ENCODE peak calls at places on chromosomes 13 and 19, in nine cellular contexts. One of them, this sample, is unnamed.
A peak's percentile ranks its signal among the peaks of the same experiment; 100 is the strongest.

GRCh38 chr13:70310720-70311119 is 202.5 kb upstream of the KLHL1 start:
- DNase-seq in HAP-1: peak; percentile 39
- DNase-seq in MCF 10A: peak; percentile 62
- DNase-seq in skeletal muscle cell: no peak
- DNase-seq in NCI-H1092: peak; percentile 71
- DNase-seq in lung: no peak
- DNase-seq in stimulated activated CD4-positive, alpha-beta T cell treated with anti-CD3 and anti-CD28 coated beads, Interleukin-4, amount 100 ng/mL, for 48 hours: no peak
- DNase-seq in NCI-H2081: peak; percentile 74
- DNase-seq in hypothalamus: no peak
- DNase-seq in this sample: no peak

GRCh38 chr13:99353836-99354235 is 46.6 kb upstream of the GPR183 start:
- DNase-seq in HAP-1: no peak
- DNase-seq in MCF 10A: no peak
- DNase-seq in skeletal muscle cell: no peak
- DNase-seq in NCI-H1092: no peak
- DNase-seq in lung: no peak
- DNase-seq in stimulated activated CD4-positive, alpha-beta T cell treated with anti-CD3 and anti-CD28 coated beads, Interleukin-4, amount 100 ng/mL, for 48 hours: no peak
- DNase-seq in NCI-H2081: no peak
- DNase-seq in hypothalamus: no peak
- DNase-seq in this sample: no peak

GRCh38 chr13:27088619-27089018 is 83.0 kb downstream of the USP12 start:
- DNase-seq in HAP-1: no peak
- DNase-seq in MCF 10A: no peak
- DNase-seq in skeletal muscle cell: no peak
- DNase-seq in NCI-H1092: no peak
- DNase-seq in lung: no peak
- DNase-seq in stimulated activated CD4-positive, alpha-beta T cell treated with anti-CD3 and anti-CD28 coated beads, Interleukin-4, amount 100 ng/mL, for 48 hours: no peak
- DNase-seq in NCI-H2081: no peak
- DNase-seq in hypothalamus: no peak
- DNase-seq in this sample: no peak

GRCh38 chr13:36981156-36981743 is 17.9 kb downstream of the ALG5 start:
- DNase-seq in HAP-1: peak; percentile 62
- DNase-seq in MCF 10A: peak; percentile 48
- DNase-seq in skeletal muscle cell: no peak
- DNase-seq in NCI-H1092: peak; percentile 3
- DNase-seq in lung: no peak
- DNase-seq in stimulated activated CD4-positive, alpha-beta T cell treated with anti-CD3 and anti-CD28 coated beads, Interleukin-4, amount 100 ng/mL, for 48 hours: no peak
- DNase-seq in NCI-H2081: peak; percentile 43
- DNase-seq in hypothalamus: no peak
- DNase-seq in this sample: no peak

GRCh38 chr13:96880419-96880818 is 113.9 kb downstream of the OXGR1 start:
- DNase-seq in HAP-1: no peak
- DNase-seq in MCF 10A: no peak
- DNase-seq in skeletal muscle cell: no peak
- DNase-seq in NCI-H1092: no peak
- DNase-seq in lung: no peak
- DNase-seq in stimulated activated CD4-positive, alpha-beta T cell treated with anti-CD3 and anti-CD28 coated beads, Interleukin-4, amount 100 ng/mL, for 48 hours: no peak
- DNase-seq in NCI-H2081: no peak
- DNase-seq in hypothalamus: no peak
- DNase-seq in this sample: no peak

GRCh38 chr19:12858041-12858928 is 20.0 kb downstream of the MAST1 start:
- DNase-seq in HAP-1: no peak
- DNase-seq in MCF 10A: no peak
- DNase-seq in skeletal muscle cell: no peak
- DNase-seq in NCI-H1092: no peak
- DNase-seq in lung: no peak
- DNase-seq in stimulated activated CD4-positive, alpha-beta T cell treated with anti-CD3 and anti-CD28 coated beads, Interleukin-4, amount 100 ng/mL, for 48 hours: no peak
- DNase-seq in NCI-H2081: no peak
- DNase-seq in hypothalamus: no peak
- DNase-seq in this sample: no peak

GRCh38 chr19:3295581-3295980 is 70.8 kb upstream of the NFIC start:
- DNase-seq in HAP-1: no peak
- DNase-seq in MCF 10A: no peak
- DNase-seq in skeletal muscle cell: no peak
- DNase-seq in NCI-H1092: no peak
- DNase-seq in lung: no peak
- DNase-seq in stimulated activated CD4-positive, alpha-beta T cell treated with anti-CD3 and anti-CD28 coated beads, Interleukin-4, amount 100 ng/mL, for 48 hours: no peak
- DNase-seq in NCI-H2081: no peak
- DNase-seq in hypothalamus: no peak
- DNase-seq in this sample: no peak

GRCh38 chr19:28864577-28865042 is 348.3 kb downstream of the UQCRFS1 start:
- DNase-seq in HAP-1: no peak
- DNase-seq in MCF 10A: no peak
- DNase-seq in skeletal muscle cell: no peak
- DNase-seq in NCI-H1092: peak; percentile 51
- DNase-seq in lung: no peak
- DNase-seq in stimulated activated CD4-positive, alpha-beta T cell treated with anti-CD3 and anti-CD28 coated beads, Interleukin-4, amount 100 ng/mL, for 48 hours: no peak
- DNase-seq in NCI-H2081: no peak
- DNase-seq in hypothalamus: no peak
- DNase-seq in this sample: no peak

GRCh38 chr19:49119411-49120324 is at the start of gene PPFIA3:
- DNase-seq in HAP-1: no peak
- DNase-seq in MCF 10A: peak; percentile 55
- DNase-seq in skeletal muscle cell: no peak
- DNase-seq in NCI-H1092: no peak
- DNase-seq in lung: no peak
- DNase-seq in stimulated activated CD4-positive, alpha-beta T cell treated with anti-CD3 and anti-CD28 coated beads, Interleukin-4, amount 100 ng/mL, for 48 hours: no peak
- DNase-seq in NCI-H2081: peak; percentile 24
- DNase-seq in hypothalamus: peak; percentile 26
- DNase-seq in this sample: peak; percentile 8

GRCh38 chr19:17942582-17943283 is 9.9 kb downstream of the CCDC124 start:
- DNase-seq in HAP-1: no peak
- DNase-seq in MCF 10A: no peak
- DNase-seq in skeletal muscle cell: no peak
- DNase-seq in NCI-H1092: no peak
- DNase-seq in lung: no peak
- DNase-seq in stimulated activated CD4-positive, alpha-beta T cell treated with anti-CD3 and anti-CD28 coated beads, Interleukin-4, amount 100 ng/mL, for 48 hours: no peak
- DNase-seq in NCI-H2081: no peak
- DNase-seq in hypothalamus: no peak
- DNase-seq in this sample: no peak

GRCh38 chr13:79231887-79232286 is 174.2 kb downstream of the RBM26 start:
- DNase-seq in HAP-1: no peak
- DNase-seq in MCF 10A: peak; percentile 20
- DNase-seq in skeletal muscle cell: no peak
- DNase-seq in NCI-H1092: no peak
- DNase-seq in lung: no peak
- DNase-seq in stimulated activated CD4-positive, alpha-beta T cell treated with anti-CD3 and anti-CD28 coated beads, Interleukin-4, amount 100 ng/mL, for 48 hours: no peak
- DNase-seq in NCI-H2081: no peak
- DNase-seq in hypothalamus: no peak
- DNase-seq in this sample: no peak

GRCh38 chr13:32840840-32841713 is 175.1 kb upstream of the KL start:
- DNase-seq in HAP-1: no peak
- DNase-seq in MCF 10A: peak; percentile 35
- DNase-seq in skeletal muscle cell: no peak
- DNase-seq in NCI-H1092: peak; percentile 70
- DNase-seq in lung: no peak
- DNase-seq in stimulated activated CD4-positive, alpha-beta T cell treated with anti-CD3 and anti-CD28 coated beads, Interleukin-4, amount 100 ng/mL, for 48 hours: no peak
- DNase-seq in NCI-H2081: peak; percentile 39
- DNase-seq in hypothalamus: no peak
- DNase-seq in this sample: no peak